ENCODE peak calls at places on chromosomes 4 and X, in six cellular contexts. M, S, G, Q, Y and C are unnamed samples.
A peak's percentile ranks its signal among the peaks of the same experiment; 100 is the strongest.

GRCh38 chr4:162523171-162523570 is 359.4 kb upstream of the FSTL5 start:
- DNase-seq in G (no peak), Y (no peak), S (no peak), Q (no peak), M (no peak), C (no peak)

GRCh38 chr4:3238721-3239120 is 10.2 kb upstream of the MSANTD1 start:
- DNase-seq in S (no peak), Y (no peak), M (no peak), G (no peak), Q (no peak), C (no peak)

GRCh38 chr4:73127839-73128448 is 58.4 kb upstream of the COX18 start:
- DNase-seq in Q (no peak), G (no peak), M (no peak), S (no peak), Y (no peak), C (no peak)

GRCh38 chr4:7966281-7967062 is 26.8 kb upstream of the AFAP1 start:
- DNase-seq in G (no peak), S (no peak), M (no peak), Q (no peak), Y (no peak), C (no peak)

GRCh38 chr4:84920591-84920990 is 45.9 kb downstream of the WDFY3 start:
- DNase-seq in G (no peak), Y (no peak), S (no peak), M (no peak), Q (peak; percentile 3), C (no peak)

GRCh38 chr4:102696763-102697162 is 64.0 kb downstream of the MANBA start:
- DNase-seq in Y (no peak), G (no peak), M (no peak), Q (peak; percentile 73), S (no peak), C (no peak)

GRCh38 chrX:47623540-47624027 is 3.9 kb upstream of the SYN1 start:
- DNase-seq in G (peak; percentile 40), M (no peak), Q (peak; percentile 32), S (peak; percentile 82), Y (peak; percentile 59), C (no peak)

GRCh38 chr4:158353541-158354304 is 143.4 kb downstream of the TMEM144 start:
- DNase-seq in M (no peak), G (no peak), Y (no peak), S (no peak), Q (no peak), C (no peak)

GRCh38 chr4:141132689-141133145 is 552 bp downstream of the RNF150 start:
- DNase-seq in M (no peak), G (peak; percentile 61), Q (no peak), Y (peak; percentile 52), S (peak; percentile 76), C (no peak)

GRCh38 chr4:99300934-99301333 is 10.1 kb upstream of the ADH1A start:
- DNase-seq in S (no peak), Q (peak; percentile 95), Y (peak; percentile 84), G (no peak), M (peak; percentile 87), C (peak; percentile 78)

GRCh38 chr4:67327245-67327860 is 217.9 kb downstream of the CENPC start:
- DNase-seq in Q (peak; percentile 6), S (peak; percentile 52), Y (no peak), M (no peak), G (peak; percentile 70), C (no peak)

GRCh38 chrX:71627588-71628404 is 9.5 kb upstream of the CXCR3 start:
- DNase-seq in S (no peak), M (no peak), Q (no peak), Y (no peak), G (no peak), C (no peak)

GRCh38 chr4:125741825-125742452 is 427.2 kb downstream of the FAT4 start:
- DNase-seq in M (no peak), G (peak; percentile 24), S (no peak), Q (no peak), Y (no peak), C (no peak)

GRCh38 chrX:46628406-46629371 is 55.1 kb downstream of the CHST7 start:
- DNase-seq in G (peak; percentile 35), Y (peak; percentile 74), M (no peak), S (no peak), Q (peak; percentile 21), C (peak; percentile 74)

GRCh38 chr4:41448935-41449334 is 89.0 kb upstream of the LIMCH1 start:
- DNase-seq in S (no peak), G (no peak), Q (no peak), M (no peak), Y (peak; percentile 54), C (peak; percentile 52)

GRCh38 chr4:134747108-134747805 is 545.7 kb upstream of the PABPC4L start:
- DNase-seq in S (no peak), Y (no peak), Q (no peak), M (no peak), G (no peak), C (no peak)

GRCh38 chr4:109921384-109921808 is 8.7 kb downstream of the EGF start:
- DNase-seq in S (peak; percentile 60), Q (no peak), G (no peak), Y (no peak), M (peak; percentile 66), C (no peak)

GRCh38 chr4:112213091-112213490 is 18.5 kb upstream of the AP1AR start:
- DNase-seq in S (no peak), M (no peak), Q (no peak), Y (no peak), G (no peak), C (no peak)

GRCh38 chr4:25787891-25788331 is 74.9 kb downstream of the SEL1L3 start:
- DNase-seq in Y (no peak), Q (no peak), S (no peak), M (no peak), G (no peak), C (no peak)

GRCh38 chr4:6854098-6854744 is 55.4 kb upstream of the TBC1D14 start:
- DNase-seq in Q (no peak), G (no peak), M (no peak), Y (no peak), S (no peak), C (no peak)

GRCh38 chrX:14028473-14028872 is 1.2 kb downstream of the GEMIN8 start:
- DNase-seq in Q (no peak), Y (no peak), S (no peak), G (peak; percentile 10), M (no peak), C (no peak)

GRCh38 chr4:172232966-172233365 is 419.8 kb downstream of the GALNTL6 start:
- DNase-seq in Q (no peak), M (no peak), G (no peak), S (peak; percentile 44), Y (no peak), C (no peak)